ENCODE peak calls at places on chromosome 4, in four cellular contexts. One of them, this sample, is unnamed.
A peak's percentile ranks its signal among the peaks of the same experiment; 100 is the strongest.

GRCh38 chr4:137664055-137664405 is 131.7 kb upstream of the PCDH18 start:
- DNase-seq in small intestine: no peak
- DNase-seq in amygdala: no peak
- DNase-seq in iris pigment epithelial cell: peak; percentile 77
- DNase-seq in this sample: peak; percentile 89

GRCh38 chr4:14632041-14632440 is 370.2 kb upstream of the CPEB2 start:
- DNase-seq in amygdala: no peak
- DNase-seq in iris pigment epithelial cell: no peak
- DNase-seq in small intestine: no peak
- DNase-seq in this sample: no peak

GRCh38 chr4:73019462-73020047 is 50.0 kb downstream of the COX18 start:
- DNase-seq in small intestine: peak; percentile 16
- DNase-seq in iris pigment epithelial cell: peak; percentile 36
- DNase-seq in amygdala: no peak
- DNase-seq in this sample: peak; percentile 17

GRCh38 chr4:142264961-142265360 is 581.1 kb downstream of the INPP4B start:
- DNase-seq in iris pigment epithelial cell: peak; percentile 31
- DNase-seq in amygdala: no peak
- DNase-seq in small intestine: no peak
- DNase-seq in this sample: no peak

GRCh38 chr4:87326460-87326859 is 3.8 kb upstream of the HSD17B13 start:
- DNase-seq in amygdala: no peak
- DNase-seq in iris pigment epithelial cell: no peak
- DNase-seq in small intestine: no peak
- DNase-seq in this sample: no peak

GRCh38 chr4:150056569-150056968 is 21.7 kb upstream of the DCLK2 start:
- DNase-seq in small intestine: no peak
- DNase-seq in iris pigment epithelial cell: no peak
- DNase-seq in amygdala: no peak
- DNase-seq in this sample: no peak

GRCh38 chr4:81845273-81845672 is 373.6 kb upstream of the RASGEF1B start:
- DNase-seq in small intestine: peak; percentile 47
- DNase-seq in iris pigment epithelial cell: no peak
- DNase-seq in amygdala: no peak
- DNase-seq in this sample: no peak

GRCh38 chr4:185381794-185382193 is 13.9 kb downstream of the LRP2BP start:
- DNase-seq in iris pigment epithelial cell: peak; percentile 57
- DNase-seq in small intestine: no peak
- DNase-seq in amygdala: no peak
- DNase-seq in this sample: no peak

GRCh38 chr4:866761-867390 is 40.9 kb upstream of the CPLX1 start:
- DNase-seq in iris pigment epithelial cell: peak; percentile 48
- DNase-seq in small intestine: no peak
- DNase-seq in amygdala: no peak
- DNase-seq in this sample: no peak

GRCh38 chr4:75745192-75745591 is 20.8 kb downstream of the USO1 start:
- DNase-seq in iris pigment epithelial cell: peak; percentile 84
- DNase-seq in small intestine: peak; percentile 66
- DNase-seq in amygdala: no peak
- DNase-seq in this sample: no peak

GRCh38 chr4:153205028-153205648 is 895 bp downstream of the TRIM2 start:
- DNase-seq in small intestine: peak; percentile 94
- DNase-seq in amygdala: no peak
- DNase-seq in iris pigment epithelial cell: no peak
- DNase-seq in this sample: no peak

GRCh38 chr4:168527560-168527959 is 30.7 kb downstream of the PALLD start:
- DNase-seq in iris pigment epithelial cell: peak; percentile 26
- DNase-seq in small intestine: no peak
- DNase-seq in amygdala: no peak
- DNase-seq in this sample: no peak

GRCh38 chr4:26175016-26175786 is 145.6 kb upstream of the RBPJ start:
- DNase-seq in iris pigment epithelial cell: no peak
- DNase-seq in amygdala: no peak
- DNase-seq in small intestine: no peak
- DNase-seq in this sample: no peak

GRCh38 chr4:69321153-69321729 is 41.0 kb downstream of the UGT2B28 start:
- DNase-seq in iris pigment epithelial cell: no peak
- DNase-seq in small intestine: no peak
- DNase-seq in amygdala: no peak
- DNase-seq in this sample: no peak

GRCh38 chr4:2962099-2962455 is 1.1 kb downstream of the NOP14 start:
- DNase-seq in amygdala: no peak
- DNase-seq in small intestine: peak; percentile 20
- DNase-seq in iris pigment epithelial cell: no peak
- DNase-seq in this sample: no peak

GRCh38 chr4:109007976-109008375 is 245.1 kb upstream of the ETNPPL start:
- DNase-seq in small intestine: no peak
- DNase-seq in amygdala: no peak
- DNase-seq in iris pigment epithelial cell: no peak
- DNase-seq in this sample: no peak

GRCh38 chr4:157072002-157072401 is 3.9 kb upstream of the GLRB start:
- DNase-seq in amygdala: no peak
- DNase-seq in iris pigment epithelial cell: peak; percentile 54
- DNase-seq in small intestine: no peak
- DNase-seq in this sample: no peak

GRCh38 chr4:157220026-157220881 is at the start of gene GRIA2:
- DNase-seq in amygdala: peak; percentile 94
- DNase-seq in small intestine: peak; percentile 5
- DNase-seq in iris pigment epithelial cell: peak; percentile 41
- DNase-seq in this sample: peak; percentile 18

GRCh38 chr4:125682730-125683129 is 368.0 kb downstream of the FAT4 start:
- DNase-seq in small intestine: no peak
- DNase-seq in iris pigment epithelial cell: no peak
- DNase-seq in amygdala: no peak
- DNase-seq in this sample: no peak